ENCODE peak calls at places on chromosome 12, in six cellular contexts. One of them, this sample, is unnamed.

GRCh38 chr12:41645624-41646023 is 457.5 kb downstream of the PDZRN4 start:
- DNase-seq in HCT116: no peak
- DNase-seq in HepG2: no peak
- DNase-seq in K562: no peak
- DNase-seq in GM12878: no peak
- DNase-seq in H1: no peak
- DNase-seq in this sample: no peak

GRCh38 chr12:33438890-33439586 is 581 bp downstream of the SYT10 start:
- DNase-seq in HCT116: no peak
- DNase-seq in GM12878: no peak
- DNase-seq in K562: peak
- DNase-seq in H1: no peak
- DNase-seq in HepG2: no peak
- DNase-seq in this sample: peak

GRCh38 chr12:93957870-93958269 is 190.5 kb upstream of the PLXNC1 start:
- DNase-seq in GM12878: no peak
- DNase-seq in HCT116: no peak
- DNase-seq in K562: no peak
- DNase-seq in H1: no peak
- DNase-seq in HepG2: no peak
- DNase-seq in this sample: no peak

GRCh38 chr12:61654698-61655097 is 605.5 kb upstream of the USP15 start:
- DNase-seq in H1: no peak
- DNase-seq in GM12878: no peak
- DNase-seq in K562: no peak
- DNase-seq in HCT116: peak
- DNase-seq in HepG2: peak
- DNase-seq in this sample: no peak

GRCh38 chr12:41485203-41485602 is 297.1 kb downstream of the PDZRN4 start:
- DNase-seq in H1: no peak
- DNase-seq in K562: no peak
- DNase-seq in HCT116: no peak
- DNase-seq in GM12878: no peak
- DNase-seq in HepG2: no peak
- DNase-seq in this sample: no peak

GRCh38 chr12:55738113-55739024 is 4.6 kb upstream of the GDF11 start:
- DNase-seq in K562: peak
- DNase-seq in HepG2: peak
- DNase-seq in HCT116: peak
- DNase-seq in GM12878: peak
- DNase-seq in H1: no peak
- DNase-seq in this sample: peak

GRCh38 chr12:103495158-103495782 is 498 bp downstream of the C12orf42 start:
- DNase-seq in GM12878: no peak
- DNase-seq in HepG2: no peak
- DNase-seq in HCT116: no peak
- DNase-seq in H1: peak
- DNase-seq in K562: peak
- DNase-seq in this sample: peak

GRCh38 chr12:53219116-53219955 is 12.3 kb upstream of the ITGB7 start:
- DNase-seq in H1: no peak
- DNase-seq in GM12878: no peak
- DNase-seq in HepG2: no peak
- DNase-seq in HCT116: no peak
- DNase-seq in K562: peak
- DNase-seq in this sample: no peak

GRCh38 chr12:111401167-111401605 is 4.5 kb upstream of the SH2B3 start:
- DNase-seq in H1: no peak
- DNase-seq in K562: no peak
- DNase-seq in GM12878: no peak
- DNase-seq in HCT116: no peak
- DNase-seq in HepG2: no peak
- DNase-seq in this sample: no peak

GRCh38 chr12:80655751-80656150 is 51.7 kb upstream of the MYF6 start:
- DNase-seq in K562: no peak
- DNase-seq in H1: no peak
- DNase-seq in HepG2: no peak
- DNase-seq in GM12878: no peak
- DNase-seq in HCT116: no peak
- DNase-seq in this sample: no peak

GRCh38 chr12:112190626-112191025 is 65.3 kb downstream of the TRAFD1 start:
- DNase-seq in K562: no peak
- DNase-seq in GM12878: no peak
- DNase-seq in H1: no peak
- DNase-seq in HCT116: no peak
- DNase-seq in HepG2: no peak
- DNase-seq in this sample: no peak

GRCh38 chr12:2624543-2625266 is 170.1 kb upstream of the FKBP4 start:
- DNase-seq in K562: peak
- DNase-seq in HCT116: peak
- DNase-seq in HepG2: no peak
- DNase-seq in GM12878: no peak
- DNase-seq in H1: peak
- DNase-seq in this sample: peak

GRCh38 chr12:132445884-132446471 is 44.0 kb upstream of the FBRSL1 start:
- DNase-seq in K562: peak
- DNase-seq in HCT116: peak
- DNase-seq in HepG2: no peak
- DNase-seq in GM12878: no peak
- DNase-seq in H1: peak
- DNase-seq in this sample: no peak

GRCh38 chr12:67982165-67982563 is 7.1 kb upstream of the IFNG-AS1 start:
- DNase-seq in H1: no peak
- DNase-seq in HCT116: no peak
- DNase-seq in K562: no peak
- DNase-seq in GM12878: no peak
- DNase-seq in HepG2: no peak
- DNase-seq in this sample: no peak

GRCh38 chr12:38653650-38654049 is 251.7 kb downstream of the CPNE8 start:
- DNase-seq in HepG2: no peak
- DNase-seq in GM12878: no peak
- DNase-seq in H1: no peak
- DNase-seq in K562: no peak
- DNase-seq in HCT116: no peak
- DNase-seq in this sample: no peak

GRCh38 chr12:4119157-4119761 is 154.3 kb upstream of the CCND2 start:
- DNase-seq in HCT116: no peak
- DNase-seq in H1: no peak
- DNase-seq in K562: no peak
- DNase-seq in HepG2: no peak
- DNase-seq in GM12878: peak
- DNase-seq in this sample: no peak

GRCh38 chr12:93347054-93347786 is 30.5 kb upstream of the NUDT4 start:
- DNase-seq in H1: no peak
- DNase-seq in HepG2: no peak
- DNase-seq in K562: no peak
- DNase-seq in GM12878: no peak
- DNase-seq in HCT116: no peak
- DNase-seq in this sample: no peak

GRCh38 chr12:23950011-23950774 is 723 bp upstream of the SOX5 start:
- DNase-seq in H1: no peak
- DNase-seq in GM12878: no peak
- DNase-seq in HCT116: no peak
- DNase-seq in HepG2: peak
- DNase-seq in K562: peak
- DNase-seq in this sample: peak

GRCh38 chr12:80877706-80878384 is 59.9 kb downstream of the LIN7A start:
- DNase-seq in K562: no peak
- DNase-seq in HepG2: no peak
- DNase-seq in GM12878: no peak
- DNase-seq in HCT116: no peak
- DNase-seq in H1: no peak
- DNase-seq in this sample: no peak

GRCh38 chr12:93526786-93527428 is 45.6 kb upstream of the SOCS2 start:
- DNase-seq in K562: no peak
- DNase-seq in HCT116: peak
- DNase-seq in HepG2: peak
- DNase-seq in GM12878: no peak
- DNase-seq in H1: no peak
- DNase-seq in this sample: no peak

GRCh38 chr12:121811434-121812319 is 7.9 kb downstream of the SETD1B start:
- DNase-seq in GM12878: no peak
- DNase-seq in K562: peak
- DNase-seq in HCT116: no peak
- DNase-seq in H1: no peak
- DNase-seq in HepG2: peak
- DNase-seq in this sample: no peak

GRCh38 chr12:45730116-45730841 is 773 bp downstream of the ARID2 start:
- DNase-seq in HCT116: no peak
- DNase-seq in K562: peak
- DNase-seq in H1: no peak
- DNase-seq in HepG2: no peak
- DNase-seq in GM12878: no peak
- DNase-seq in this sample: no peak

GRCh38 chr12:34373926-34374325 is 351.6 kb downstream of the ALG10 start:
- DNase-seq in GM12878: no peak
- DNase-seq in H1: no peak
- DNase-seq in HepG2: no peak
- DNase-seq in HCT116: no peak
- DNase-seq in K562: no peak
- DNase-seq in this sample: no peak

GRCh38 chr12:116959845-116960514 is 49.2 kb downstream of the FBXW8 start:
- DNase-seq in K562: no peak
- DNase-seq in HepG2: no peak
- DNase-seq in H1: no peak
- DNase-seq in GM12878: peak
- DNase-seq in HCT116: no peak
- DNase-seq in this sample: no peak

GRCh38 chr12:107594995-107595394 is 90.6 kb upstream of the PWP1 start:
- DNase-seq in HCT116: no peak
- DNase-seq in GM12878: no peak
- DNase-seq in HepG2: no peak
- DNase-seq in K562: no peak
- DNase-seq in H1: no peak
- DNase-seq in this sample: no peak

DNA sequence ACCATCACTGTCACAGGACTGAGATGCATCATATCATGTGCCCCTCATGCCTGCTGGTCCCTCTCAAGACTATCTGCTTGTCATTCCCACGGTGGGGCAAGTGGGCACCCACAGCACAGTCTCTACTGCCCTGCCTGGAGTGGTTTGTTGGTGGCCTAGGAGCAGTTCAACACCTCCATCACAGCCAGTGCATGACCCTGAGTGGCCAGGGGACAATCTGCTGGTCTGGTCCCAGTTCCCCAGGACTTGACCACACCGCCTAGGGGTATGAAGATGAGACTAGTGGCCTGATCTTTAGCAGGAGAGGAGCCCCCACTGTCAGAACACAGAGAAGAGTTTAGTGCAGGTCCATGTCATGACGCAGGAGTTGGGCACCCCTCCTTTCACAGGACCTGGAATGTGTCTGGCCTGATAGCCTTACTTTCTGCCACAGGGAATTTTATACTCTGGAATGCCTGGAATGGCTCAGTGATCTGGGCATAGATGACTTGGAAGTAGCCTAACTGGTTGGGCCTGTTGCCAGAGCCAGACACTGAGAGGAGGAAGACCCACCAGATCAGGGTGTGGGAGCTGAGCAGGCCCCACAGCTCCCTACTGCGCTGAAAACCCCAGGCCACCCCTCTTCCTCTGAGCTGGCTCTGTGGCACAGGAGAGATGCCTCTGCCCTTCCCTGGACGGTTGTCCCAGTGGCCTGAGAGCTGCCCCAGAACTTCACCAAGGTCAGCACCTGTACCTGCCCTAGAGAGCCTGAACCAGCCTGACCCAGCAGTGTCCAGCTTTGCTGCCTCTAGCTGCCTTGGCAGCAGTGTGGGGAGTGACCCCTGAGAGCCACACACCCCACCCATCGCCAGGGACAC is 83.3 kb downstream of the PUS7L start:
- DNase-seq in K562: no peak
- DNase-seq in H1: no peak
- DNase-seq in HCT116: no peak
- DNase-seq in GM12878: no peak
- DNase-seq in HepG2: no peak
- DNase-seq in this sample: no peak
- TF ChIP-seq ZNF274 in K562: no peak
- TF ChIP-seq ZNF274 in H1: no peak
- TF ChIP-seq ZNF274 in HCT116: no peak
- TF ChIP-seq ZNF274 in GM12878: no peak
- TF ChIP-seq ZNF274 in HepG2: no peak
- TF ChIP-seq ZNF274 in this sample: no peak

DNA sequence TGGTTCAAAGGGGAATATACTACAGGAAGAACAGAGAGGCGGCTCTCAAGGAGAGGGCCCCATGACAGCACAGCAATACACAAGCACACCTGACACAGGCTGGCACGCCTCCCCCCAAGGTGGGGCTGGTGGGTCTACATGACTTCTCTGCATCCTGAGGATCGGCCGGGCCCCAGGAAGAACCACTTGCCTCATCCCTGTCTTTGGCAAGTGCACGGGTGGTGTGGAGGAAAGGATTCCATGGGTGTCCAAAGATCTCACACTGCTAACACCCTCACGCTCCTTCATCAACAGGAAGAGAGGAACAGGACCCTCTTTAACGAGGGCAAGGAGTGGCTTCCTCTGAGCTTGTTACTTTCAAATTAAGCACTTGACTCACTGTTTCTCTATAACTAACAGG is 7.3 kb downstream of the VAMP1 start:
- DNase-seq in HCT116: no peak
- DNase-seq in K562: no peak
- DNase-seq in HepG2: no peak
- DNase-seq in GM12878: no peak
- DNase-seq in H1: no peak
- DNase-seq in this sample: no peak
- H3K9ac ChIP-seq in HCT116: no peak
- H3K9ac ChIP-seq in K562: no peak
- H3K9ac ChIP-seq in HepG2: no peak
- H3K9ac ChIP-seq in GM12878: no peak
- H3K9ac ChIP-seq in H1: no peak
- H3K9ac ChIP-seq in this sample: no peak

GRCh38 chr12:50597200-50598195 is 92.7 kb downstream of the DIP2B start:
- DNase-seq in HCT116: peak
- DNase-seq in HepG2: no peak
- DNase-seq in K562: peak
- DNase-seq in H1: no peak
- DNase-seq in GM12878: peak
- DNase-seq in this sample: no peak
- TF ChIP-seq ZNF274 in HCT116: no peak
- TF ChIP-seq ZNF274 in HepG2: no peak
- TF ChIP-seq ZNF274 in K562: no peak
- TF ChIP-seq ZNF274 in H1: no peak
- TF ChIP-seq ZNF274 in GM12878: no peak
- TF ChIP-seq ZNF274 in this sample: no peak

DNA sequence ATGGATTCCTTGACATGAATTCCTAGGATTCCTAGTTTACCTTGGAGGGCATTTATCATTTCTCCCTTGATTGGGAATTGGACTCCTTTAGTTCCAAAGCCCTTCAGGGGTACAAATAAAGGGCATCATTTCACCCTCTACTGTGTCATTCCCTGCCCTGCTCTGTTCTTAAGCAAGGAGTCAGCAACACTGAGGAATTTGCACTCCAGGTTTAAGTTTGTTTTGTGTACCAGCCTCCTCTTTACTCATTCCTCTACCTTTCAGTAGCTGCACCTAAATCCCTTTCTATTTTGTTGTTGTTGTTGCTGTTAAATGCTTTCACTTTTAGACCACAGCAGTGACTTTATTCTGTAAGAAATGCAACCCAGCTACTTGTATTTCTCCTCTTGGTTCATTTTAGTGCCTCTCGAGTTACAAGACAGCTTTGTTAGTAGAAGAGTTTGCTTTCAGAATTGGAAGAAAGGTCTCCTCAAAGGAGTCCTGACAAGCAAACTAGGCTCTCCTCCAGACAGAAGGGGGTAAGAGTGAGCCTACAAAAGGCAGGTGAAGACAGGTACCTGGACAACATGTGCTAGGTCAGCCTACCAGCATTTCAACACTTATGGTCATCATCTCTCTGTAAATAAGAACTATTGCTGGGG is 89.9 kb downstream of the RMST start:
- DNase-seq in H1: no peak
- DNase-seq in HepG2: no peak
- DNase-seq in K562: no peak
- DNase-seq in GM12878: no peak
- DNase-seq in HCT116: no peak
- DNase-seq in this sample: no peak
- H3K9ac ChIP-seq in H1: no peak
- H3K9ac ChIP-seq in HepG2: no peak
- H3K9ac ChIP-seq in K562: no peak
- H3K9ac ChIP-seq in GM12878: no peak
- H3K9ac ChIP-seq in HCT116: no peak
- H3K9ac ChIP-seq in this sample: no peak